ENCODE peak calls at places on chromosomes 7 and 10, in seven cellular contexts. O, D, C, Z, G, M and R are unnamed samples. For H3K4me1 and H3K9me3, the result is how much of the 10 kb centered on the place peaks cover.

GRCh38 chr7:2202901-2203550 is 29.7 kb downstream of the MAD1L1 start:
- DNase-seq in O (no peak), D (no peak), C (peak), Z (no peak), G (no peak), M (no peak), R (peak)

GRCh38 chr7:132455306-132455705 is 121.0 kb downstream of the PLXNA4 start:
- DNase-seq in O (no peak), D (no peak), C (no peak), Z (no peak), G (no peak), M (no peak), R (no peak)

GRCh38 chr10:3813986-3814831 is 29.2 kb upstream of the KLF6 start:
- DNase-seq in O (no peak), D (no peak), C (no peak), Z (no peak), G (no peak), M (no peak), R (no peak)

GRCh38 chr7:93390660-93391059 is 158.5 kb downstream of the VPS50 start:
- DNase-seq in O (no peak), D (no peak), C (no peak), Z (no peak), G (no peak), M (no peak), R (no peak)

GRCh38 chr7:35508623-35509400 is 186.1 kb downstream of the HERPUD2 start:
- DNase-seq in O (no peak), D (no peak), C (no peak), Z (no peak), G (no peak), M (no peak), R (no peak)

GRCh38 chr7:135770139-135770710 is 21.6 kb upstream of the FAM180A start:
- DNase-seq in O (no peak), D (no peak), C (no peak), Z (no peak), G (no peak), M (no peak), R (no peak)

GRCh38 chr7:106358103-106358663 is 73.4 kb upstream of the NAMPT start:
- DNase-seq in O (no peak), D (no peak), C (no peak), Z (no peak), G (no peak), M (no peak), R (no peak)

GRCh38 chr7:132298782-132299181 is 277.5 kb downstream of the PLXNA4 start:
- DNase-seq in O (no peak), D (no peak), C (no peak), Z (peak), G (no peak), M (no peak), R (no peak)

GRCh38 chr7:122675011-122675410 is 23.9 kb downstream of the RNF133 start:
- DNase-seq in O (no peak), D (no peak), C (no peak), Z (no peak), G (no peak), M (no peak), R (no peak)

GRCh38 chr10:1420663-1421362 is 316.5 kb downstream of the ADARB2 start:
- DNase-seq in O (peak), D (peak), C (peak), Z (no peak), G (peak), M (no peak), R (peak)

GRCh38 chr7:94295805-94296204 is 98.9 kb upstream of the COL1A2 start:
- DNase-seq in O (no peak), D (no peak), C (no peak), Z (peak), G (no peak), M (no peak), R (no peak)

GRCh38 chr10:31036209-31036608 is 4.5 kb upstream of the ZNF438 start:
- DNase-seq in O (no peak), D (peak), C (no peak), Z (peak), G (no peak), M (no peak), R (no peak)

GRCh38 chr10:29687411-29688160 is 52.8 kb upstream of the SVIL start:
- DNase-seq in O (no peak), D (no peak), C (no peak), Z (no peak), G (no peak), M (no peak), R (peak)

GRCh38 chr10:23375366-23375765 is 30.8 kb upstream of the C10orf67 start:
- DNase-seq in O (no peak), D (no peak), C (no peak), Z (no peak), G (no peak), M (no peak), R (no peak)

GRCh38 chr10:3948843-3949242 is 163.8 kb upstream of the KLF6 start:
- DNase-seq in O (no peak), D (no peak), C (no peak), Z (peak), G (peak), M (no peak), R (no peak)

GRCh38 chr7:575425-576366 is 56.0 kb upstream of the PDGFA start:
- DNase-seq in O (no peak), D (no peak), C (no peak), Z (no peak), G (no peak), M (no peak), R (no peak)

DNA sequence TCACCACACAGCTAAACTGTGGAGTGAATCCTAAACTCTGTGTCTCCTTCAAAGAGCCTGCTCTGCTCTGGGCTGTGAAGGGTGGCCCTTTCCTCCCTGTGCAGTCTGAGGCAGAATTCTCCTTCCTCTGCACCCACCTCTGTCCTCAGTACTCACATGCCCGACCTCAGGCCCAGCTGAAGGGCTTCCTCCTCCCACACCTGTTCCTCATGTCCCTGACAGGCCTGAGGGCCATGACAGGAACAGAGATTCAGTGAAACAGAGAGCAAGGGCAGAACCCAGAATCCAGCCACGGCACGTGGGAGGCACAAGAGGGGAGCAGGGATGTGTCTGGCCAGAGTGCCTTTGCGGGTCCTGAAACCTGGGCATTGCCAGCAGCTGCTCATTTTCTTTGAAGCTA is 13.9 kb downstream of the CREB3L2 start:
- DNase-seq in O (no peak), D (no peak), C (no peak), Z (no peak), G (no peak), M (no peak), R (no peak)
- H3K4me1 ChIP-seq in O (under half), D (under half), C (half or more), Z (half or more), G (under half), M (under half), R (under half)

GRCh38 chr7:158187055-158187770 is 400.4 kb downstream of the PTPRN2 start:
- DNase-seq in O (no peak), D (no peak), C (no peak), Z (no peak), G (no peak), M (no peak), R (no peak)

GRCh38 chr7:158185653-158186052 is 402.0 kb downstream of the PTPRN2 start:
- DNase-seq in O (no peak), D (no peak), C (no peak), Z (no peak), G (no peak), M (no peak), R (no peak)

GRCh38 chr7:158188676-158189075 is 398.9 kb downstream of the PTPRN2 start:
- DNase-seq in O (no peak), D (no peak), C (no peak), Z (no peak), G (no peak), M (no peak), R (peak)

GRCh38 chr7:158186406-158186805 is 401.2 kb downstream of the PTPRN2 start:
- DNase-seq in O (no peak), D (no peak), C (no peak), Z (no peak), G (no peak), M (no peak), R (no peak)

GRCh38 chr7:158183431-158183830 is 404.2 kb downstream of the PTPRN2 start:
- DNase-seq in O (no peak), D (no peak), C (no peak), Z (no peak), G (no peak), M (no peak), R (no peak)
- H3K9me3 ChIP-seq in O (under half), D (under half), C (under half), Z (under half), G (under half), M (under half), R (under half)

GRCh38 chr7:18041202-18041601 is 13.6 kb upstream of the PRPS1L1 start:
- DNase-seq in O (no peak), D (no peak), C (no peak), Z (no peak), G (no peak), M (no peak), R (no peak)
- H3K27ac ChIP-seq in O (no peak), D (no peak), C (no peak), Z (no peak), G (no peak), M (no peak), R (no peak)

GRCh38 chr10:33390046-33390445 is 55.6 kb upstream of the NRP1 start:
- DNase-seq in O (no peak), D (no peak), C (no peak), Z (no peak), G (no peak), M (no peak), R (no peak)

GRCh38 chr10:33387720-33388119 is 53.3 kb upstream of the NRP1 start:
- DNase-seq in O (no peak), D (no peak), C (no peak), Z (no peak), G (no peak), M (no peak), R (no peak)

GRCh38 chr10:33388805-33389204 is 54.3 kb upstream of the NRP1 start:
- DNase-seq in O (no peak), D (no peak), C (no peak), Z (no peak), G (no peak), M (no peak), R (no peak)

GRCh38 chr10:33386926-33387325 is 52.5 kb upstream of the NRP1 start:
- DNase-seq in O (no peak), D (no peak), C (no peak), Z (no peak), G (no peak), M (no peak), R (no peak)

GRCh38 chr10:33388325-33388724 is 53.9 kb upstream of the NRP1 start:
- DNase-seq in O (no peak), D (no peak), C (no peak), Z (peak), G (no peak), M (no peak), R (no peak)
- H3K4me1 ChIP-seq in O (under half), D (under half), C (under half), Z (under half), G (under half), M (under half), R (under half)